ENCODE peak calls at places on chromosomes 2 and 18, in five cellular contexts. J is HEK293T, T is HepG2, P is H1, M is GM12878. H is an unnamed sample.

GRCh38 chr2:42252464-42252863 is 83.3 kb downstream of the EML4 start:
- DNase-seq in J (no peak), T (no peak), P (no peak), M (no peak), H (no peak)

GRCh38 chr2:150528861-150529801 is 41.7 kb upstream of the RND3 start:
- DNase-seq in J (no peak), T (no peak), P (no peak), M (peak), H (peak)

GRCh38 chr18:55247032-55247431 is 287.8 kb upstream of the CCDC68 start:
- DNase-seq in J (no peak), T (no peak), P (no peak), M (no peak), H (no peak)

GRCh38 chr18:22789600-22789999 is 143.5 kb upstream of the RBBP8 start:
- DNase-seq in J (no peak), T (no peak), P (no peak), M (no peak), H (no peak)

GRCh38 chr18:56565059-56565458 is 73.3 kb downstream of the TXNL1 start:
- DNase-seq in J (no peak), T (no peak), P (no peak), M (no peak), H (no peak)

GRCh38 chr2:128395196-128395595 is 76.5 kb upstream of the HS6ST1 start:
- DNase-seq in J (no peak), T (no peak), P (no peak), M (no peak), H (no peak)

GRCh38 chr2:8058652-8059051 is 623.2 kb upstream of the ID2 start:
- DNase-seq in J (no peak), T (no peak), P (no peak), M (no peak), H (no peak)

GRCh38 chr2:176110975-176111663 is 4.0 kb downstream of the HOXD11 start:
- DNase-seq in J (no peak), T (peak), P (no peak), M (no peak), H (no peak)

GRCh38 chr2:10281891-10282290 is 20.8 kb upstream of the HPCAL1 start:
- DNase-seq in J (no peak), T (no peak), P (no peak), M (no peak), H (no peak)

GRCh38 chr2:2691419-2691818 is 360.3 kb upstream of the MYT1L start:
- DNase-seq in J (no peak), T (no peak), P (no peak), M (no peak), H (no peak)

GRCh38 chr18:9022397-9023170 is 79.9 kb upstream of the NDUFV2 start:
- DNase-seq in J (no peak), T (no peak), P (no peak), M (no peak), H (no peak)

GRCh38 chr2:20229322-20230201 is 4.6 kb upstream of the SDC1 start:
- DNase-seq in J (no peak), T (no peak), P (no peak), M (no peak), H (no peak)

GRCh38 chr2:240368746-240369724 is 66.4 kb upstream of the GPC1 start:
- DNase-seq in J (no peak), T (no peak), P (no peak), M (no peak), H (no peak)

GRCh38 chr18:73691624-73692023 is 456.0 kb downstream of the FBXO15 start:
- DNase-seq in J (no peak), T (no peak), P (no peak), M (no peak), H (no peak)

GRCh38 chr2:197369228-197369945 is 58.8 kb upstream of the ANKRD44 start:
- DNase-seq in J (no peak), T (no peak), P (no peak), M (no peak), H (no peak)

GRCh38 chr2:70992945-70993688 is 1.6 kb downstream of the TEX261 start:
- DNase-seq in J (peak), T (no peak), P (no peak), M (no peak), H (no peak)

GRCh38 chr2:72263043-72263780 is 115.5 kb upstream of the CYP26B1 start:
- DNase-seq in J (no peak), T (no peak), P (no peak), M (no peak), H (no peak)

GRCh38 chr18:63291278-63291677 is 28.3 kb downstream of the BCL2 start:
- DNase-seq in J (no peak), T (no peak), P (no peak), M (no peak), H (no peak)
- TF ChIP-seq SUZ12 in J (no peak), T (no peak), P (no peak), M (no peak), H (no peak)

DNA sequence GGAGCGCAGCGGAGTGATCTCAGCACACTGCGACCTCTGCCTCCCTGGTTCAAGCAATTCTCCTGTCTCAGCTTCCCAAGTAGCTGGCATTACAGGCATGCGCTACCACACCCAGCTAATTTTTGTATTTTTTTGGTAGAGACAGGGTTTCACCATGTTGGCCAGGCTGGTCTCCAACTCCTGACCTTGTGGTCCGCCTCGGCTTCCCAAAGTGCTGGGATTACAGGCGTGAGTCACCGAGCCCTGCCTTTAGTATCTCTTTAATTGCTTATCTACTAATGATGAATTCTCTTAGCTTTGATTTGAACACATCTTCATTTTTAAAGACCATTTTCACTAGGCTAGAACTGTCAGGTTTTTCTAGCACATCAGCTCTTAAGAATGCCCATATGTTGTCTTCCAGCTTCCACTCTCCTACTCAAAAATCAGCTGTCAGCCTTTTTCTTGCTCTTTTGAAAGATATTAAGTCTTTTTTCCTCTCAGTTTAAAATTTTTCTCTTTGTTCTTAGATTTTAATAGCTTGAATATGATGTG is 16.1 kb upstream of the MFSD2B start:
- DNase-seq in J (no peak), T (no peak), P (no peak), M (no peak), H (no peak)
- TF ChIP-seq SUZ12 in J (no peak), T (no peak), P (no peak), M (no peak), H (no peak)

GRCh38 chr2:37326866-37327634 is 2.4 kb upstream of the PRKD3 start:
- DNase-seq in J (no peak), T (no peak), P (no peak), M (no peak), H (no peak)
- TF ChIP-seq SUZ12 in J (no peak), T (no peak), P (no peak), M (no peak), H (no peak)

GRCh38 chr2:15359716-15360531 is 201.2 kb downstream of the NBAS start:
- DNase-seq in J (no peak), T (peak), P (no peak), M (no peak), H (no peak)
- TF ChIP-seq SUZ12 in J (no peak), T (no peak), P (no peak), M (no peak), H (no peak)

DNA sequence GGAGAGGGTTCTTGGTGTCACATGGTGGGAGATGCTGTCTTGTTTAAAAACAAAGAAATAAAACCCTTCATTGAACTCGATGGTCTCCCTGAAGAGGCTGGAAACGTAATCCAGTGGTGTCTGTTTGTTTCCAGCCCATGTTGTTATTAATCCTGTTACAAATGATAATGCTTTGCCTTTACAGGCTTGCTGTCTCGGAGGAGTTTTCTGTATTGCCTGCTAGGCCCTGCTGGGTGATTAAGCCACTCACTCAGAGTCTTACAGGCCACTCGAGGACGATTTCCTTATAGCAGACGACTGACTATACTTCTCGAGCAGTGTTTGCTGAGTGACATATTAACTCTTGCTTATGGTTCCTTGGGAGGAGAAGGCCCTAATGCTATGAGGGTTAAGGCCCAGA is 100.4 kb upstream of the MGAT5 start:
- DNase-seq in J (no peak), T (no peak), P (no peak), M (no peak), H (no peak)
- TF ChIP-seq SUZ12 in J (no peak), T (no peak), P (no peak), M (no peak), H (no peak)

GRCh38 chr2:239105234-239105633 is 257.3 kb downstream of the TWIST2 start:
- DNase-seq in J (no peak), T (no peak), P (no peak), M (no peak), H (no peak)

GRCh38 chr2:239106314-239106908 is 258.5 kb downstream of the TWIST2 start:
- DNase-seq in J (peak), T (peak), P (peak), M (no peak), H (peak)

GRCh38 chr2:239107936-239108335 is 260.1 kb downstream of the TWIST2 start:
- DNase-seq in J (no peak), T (no peak), P (no peak), M (no peak), H (no peak)

GRCh38 chr2:239108459-239108858 is 260.6 kb downstream of the TWIST2 start:
- DNase-seq in J (no peak), T (no peak), P (no peak), M (no peak), H (no peak)

DNA sequence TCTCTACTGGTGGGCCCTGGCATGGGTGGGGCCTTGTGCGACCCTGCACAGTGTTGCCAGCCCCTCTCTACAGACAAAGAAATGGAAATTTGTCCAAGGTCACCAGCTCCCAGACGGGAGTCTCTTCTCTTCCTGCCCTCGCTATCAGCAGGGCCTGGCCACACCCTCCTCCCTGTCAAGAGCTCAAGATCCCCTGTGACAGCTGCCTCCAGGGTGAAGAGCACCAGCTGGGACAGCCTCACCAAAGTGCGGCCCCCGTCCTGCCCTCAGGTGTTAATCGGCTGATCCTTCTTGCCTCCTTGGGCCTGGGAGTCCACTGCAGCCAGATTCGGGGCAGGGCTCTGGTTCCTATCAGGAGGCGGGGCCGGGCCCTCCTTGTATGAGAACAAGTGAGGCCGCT is 259.1 kb downstream of the TWIST2 start:
- DNase-seq in J (no peak), T (no peak), P (no peak), M (no peak), H (no peak)
- TF ChIP-seq SUZ12 in J (no peak), T (no peak), P (no peak), M (no peak), H (no peak)